ENCODE peak calls at places on chromosomes 16 and 17, in seven cellular contexts. C is GM12878, T is SK-N-SH, I is K562, S is HCT116, J is H1, M is HepG2. Z is an unnamed sample.
A peak's percentile ranks its signal among the peaks of the same experiment; 100 is the strongest.

GRCh38 chr17:30380106-30380420 is 1.3 kb downstream of the CPD start:
- DNase-seq in C (peak; percentile 16), T (no peak), I (no peak), S (no peak), J (no peak), M (no peak), Z (no peak)

GRCh38 chr17:988561-988960 is 8.4 kb upstream of the TIMM22 start:
- DNase-seq in C (no peak), T (no peak), I (no peak), S (no peak), J (no peak), M (no peak), Z (no peak)

GRCh38 chr17:44065668-44066203 is 735 bp downstream of the LSM12 start:
- DNase-seq in C (no peak), T (no peak), I (no peak), S (no peak), J (no peak), M (no peak), Z (no peak)

GRCh38 chr16:2963074-2963610 is 933 bp upstream of the KREMEN2 start:
- DNase-seq in C (no peak), T (no peak), I (peak; percentile 70), S (no peak), J (no peak), M (no peak), Z (no peak)

GRCh38 chr17:8151641-8152111 is 528 bp downstream of the PER1 start:
- DNase-seq in C (no peak), T (no peak), I (no peak), S (no peak), J (no peak), M (no peak), Z (no peak)

GRCh38 chr16:51540259-51540658 is 389.2 kb upstream of the SALL1 start:
- DNase-seq in C (no peak), T (no peak), I (no peak), S (no peak), J (no peak), M (no peak), Z (no peak)

GRCh38 chr17:45110676-45111611 is 21.4 kb downstream of the PLCD3 start:
- DNase-seq in C (no peak), T (peak; percentile 36), I (no peak), S (no peak), J (no peak), M (no peak), Z (no peak)

GRCh38 chr17:30336369-30337171 is 2.7 kb upstream of the TMIGD1 start:
- DNase-seq in C (no peak), T (peak; percentile 43), I (peak; percentile 61), S (peak; percentile 79), J (peak; percentile 9), M (peak; percentile 95), Z (no peak)

GRCh38 chr16:15041260-15042011 is 14.4 kb downstream of the NTAN1 start:
- DNase-seq in C (no peak), T (no peak), I (peak; percentile 83), S (no peak), J (no peak), M (no peak), Z (no peak)

GRCh38 chr16:23608194-23608593 is 12.1 kb upstream of the NDUFAB1 start:
- DNase-seq in C (no peak), T (no peak), I (no peak), S (no peak), J (no peak), M (no peak), Z (no peak)

GRCh38 chr16:62638964-62639861 is 603.0 kb upstream of the CDH8 start:
- DNase-seq in C (peak; percentile 83), T (no peak), I (no peak), S (no peak), J (no peak), M (no peak), Z (no peak)

GRCh38 chr16:85490407-85490806 is 122.7 kb upstream of the GSE1 start:
- DNase-seq in C (no peak), T (no peak), I (no peak), S (no peak), J (no peak), M (no peak), Z (no peak)

GRCh38 chr16:18958621-18959578 is 24.8 kb upstream of the TMC7 start:
- DNase-seq in C (no peak), T (no peak), I (no peak), S (no peak), J (no peak), M (peak; percentile 35), Z (no peak)

DNA sequence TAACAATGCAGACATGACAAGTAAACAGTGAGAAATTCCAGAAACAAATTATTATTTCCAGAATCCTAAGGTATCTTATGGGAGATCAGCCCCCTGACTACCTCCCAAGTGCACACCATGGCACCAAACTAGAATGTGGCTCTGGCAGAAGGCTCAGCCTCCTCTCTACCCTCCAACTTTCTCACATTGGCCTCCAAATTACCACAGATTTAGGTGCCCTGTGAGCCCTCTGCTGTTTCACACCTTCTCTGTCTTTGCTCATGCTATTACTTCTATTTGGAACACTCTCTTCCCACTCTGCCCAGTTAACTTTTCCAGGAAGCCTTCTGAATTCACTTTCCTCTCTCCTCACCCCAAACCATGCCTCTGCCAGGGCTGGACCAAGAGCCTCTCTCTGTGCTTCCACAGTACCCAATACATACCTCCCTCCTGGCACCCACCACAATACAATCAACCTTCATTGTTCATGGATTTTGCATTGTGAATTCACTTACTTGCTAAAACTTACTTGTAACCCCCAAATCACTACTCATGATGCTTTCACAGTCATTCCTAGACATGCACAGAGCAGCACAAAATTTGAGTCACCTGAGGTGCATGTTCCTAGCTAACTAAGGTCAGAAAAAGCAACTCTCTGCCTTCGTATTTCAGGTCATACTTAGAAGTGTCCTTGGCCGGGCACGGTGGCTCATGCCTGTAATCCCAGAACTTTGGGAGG is 31.4 kb downstream of the SMG6 start:
- DNase-seq in C (no peak), T (no peak), I (no peak), S (no peak), J (no peak), M (no peak), Z (no peak)
- TF ChIP-seq JUND in C (no peak), T (no peak), I (no peak), S (no peak), J (no peak), M (no peak), Z (no peak)

GRCh38 chr16:68365167-68365817 is 54.5 kb downstream of the PRMT7 start:
- DNase-seq in C (no peak), T (no peak), I (no peak), S (no peak), J (no peak), M (no peak), Z (no peak)

GRCh38 chr16:68366062-68366461 is 55.2 kb downstream of the PRMT7 start:
- DNase-seq in C (no peak), T (no peak), I (no peak), S (no peak), J (no peak), M (no peak), Z (no peak)

GRCh38 chr16:68362952-68363846 is 52.4 kb downstream of the PRMT7 start:
- DNase-seq in C (no peak), T (peak; percentile 75), I (no peak), S (no peak), J (no peak), M (no peak), Z (no peak)

GRCh38 chr16:68363847-68364600 is 53.2 kb downstream of the PRMT7 start:
- DNase-seq in C (no peak), T (no peak), I (no peak), S (no peak), J (no peak), M (peak; percentile 48), Z (no peak)

DNA sequence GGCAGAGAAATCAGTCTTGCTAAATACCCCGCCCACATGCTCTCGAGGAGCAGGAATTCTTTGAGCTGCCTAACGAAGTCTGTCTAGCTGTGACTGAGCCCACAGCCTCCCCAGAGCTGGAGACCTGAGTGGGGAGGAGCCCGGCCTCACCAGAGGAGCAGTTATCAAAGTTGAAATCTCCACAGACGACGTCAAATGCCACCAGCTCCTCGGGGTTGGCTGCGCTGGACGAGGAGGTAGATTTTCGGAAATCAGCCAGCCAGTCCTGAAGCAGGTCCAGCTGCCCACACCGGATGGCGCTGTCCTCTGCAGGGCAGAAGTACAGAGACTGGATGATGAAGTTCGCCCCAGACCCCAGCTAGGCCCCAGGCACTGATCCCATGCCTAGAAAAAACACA is 53.8 kb downstream of the PRMT7 start:
- DNase-seq in C (no peak), T (no peak), I (no peak), S (no peak), J (no peak), M (no peak), Z (no peak)
- TF ChIP-seq JUND in C (no peak), T (no peak), I (no peak), S (no peak), J (no peak), M (no peak), Z (no peak)

GRCh38 chr16:1003551-1004347 is 22.2 kb downstream of the SOX8 start:
- DNase-seq in C (no peak), T (no peak), I (no peak), S (no peak), J (no peak), M (no peak), Z (no peak)
- TF ChIP-seq JUND in C (no peak), T (no peak), I (no peak), S (no peak), J (no peak), M (no peak), Z (no peak)

GRCh38 chr16:303760-304505 is 21.0 kb downstream of the PDIA2 start:
- DNase-seq in C (no peak), T (no peak), I (no peak), S (no peak), J (no peak), M (no peak), Z (peak; percentile 18)
- TF ChIP-seq JUND in C (no peak), T (no peak), I (no peak), S (no peak), J (no peak), M (no peak), Z (no peak)

GRCh38 chr16:16073884-16074781 is 124.7 kb downstream of the ABCC1 start:
- DNase-seq in C (no peak), T (no peak), I (no peak), S (no peak), J (peak; percentile 13), M (peak; percentile 58), Z (peak; percentile 39)
- TF ChIP-seq JUND in C (no peak), T (peak; percentile 20), I (no peak), S (no peak), J (no peak), M (no peak), Z (no peak)

GRCh38 chr17:36608794-36609497 is 7.6 kb downstream of the MRM1 start:
- DNase-seq in C (no peak), T (no peak), I (peak; percentile 73), S (peak; percentile 31), J (no peak), M (no peak), Z (no peak)
- TF ChIP-seq JUND in C (no peak), T (no peak), I (no peak), S (no peak), J (peak; percentile 7), M (no peak), Z (no peak)

GRCh38 chr17:16215965-16216316 is 607 bp upstream of the NCOR1 start:
- DNase-seq in C (no peak), T (no peak), I (peak; percentile 37), S (peak; percentile 24), J (no peak), M (peak; percentile 57), Z (no peak)
- TF ChIP-seq JUND in C (no peak), T (no peak), I (no peak), S (no peak), J (no peak), M (no peak), Z (no peak)

GRCh38 chr17:48642843-48643696 is 16.9 kb upstream of the HOXB9 start:
- DNase-seq in C (no peak), T (no peak), I (no peak), S (no peak), J (no peak), M (no peak), Z (no peak)
- TF ChIP-seq JUND in C (no peak), T (no peak), I (no peak), S (no peak), J (no peak), M (no peak), Z (no peak)